ENCODE peak calls at places on chromosome 12, in seven cellular contexts. W, J, T, M, R, O and C are unnamed samples.

GRCh38 chr12:117408161-117408791 is 46.9 kb upstream of the NOS1 start:
- DNase-seq in W (peak; percentile 19), J (no peak), T (no peak), M (peak; percentile 5), R (no peak), O (no peak), C (no peak)

GRCh38 chr12:65529771-65530435 is 251.4 kb downstream of the MSRB3 start:
- DNase-seq in W (no peak), J (no peak), T (no peak), M (no peak), R (no peak), O (no peak), C (no peak)

GRCh38 chr12:48351022-48351708 is 446 bp upstream of the ZNF641 start:
- DNase-seq in W (peak; percentile 60), J (no peak), T (peak; percentile 79), M (peak; percentile 95), R (peak; percentile 65), O (no peak), C (no peak)

GRCh38 chr12:50351120-50352043 is 45.0 kb downstream of the FAM186A start:
- DNase-seq in W (no peak), J (no peak), T (no peak), M (peak; percentile 15), R (no peak), O (no peak), C (no peak)

GRCh38 chr12:6627598-6627997 is 8.2 kb downstream of the LPAR5 start:
- DNase-seq in W (no peak), J (no peak), T (no peak), M (no peak), R (no peak), O (no peak), C (no peak)

GRCh38 chr12:65935906-65936528 is 111.7 kb downstream of the HMGA2 start:
- DNase-seq in W (no peak), J (no peak), T (no peak), M (peak; percentile 89), R (no peak), O (no peak), C (no peak)

GRCh38 chr12:95396849-95397498 is 77.0 kb upstream of the METAP2 start:
- DNase-seq in W (no peak), J (no peak), T (no peak), M (peak; percentile 32), R (peak; percentile 95), O (no peak), C (no peak)

GRCh38 chr12:22306311-22306710 is 28.2 kb downstream of the ST8SIA1 start:
- DNase-seq in W (no peak), J (no peak), T (no peak), M (peak; percentile 79), R (no peak), O (no peak), C (no peak)

GRCh38 chr12:229441-230191 is 15.7 kb upstream of the SLC6A12 start:
- DNase-seq in W (no peak), J (no peak), T (no peak), M (no peak), R (no peak), O (no peak), C (no peak)

GRCh38 chr12:16726879-16727278 is 120.9 kb upstream of the LMO3 start:
- DNase-seq in W (no peak), J (no peak), T (no peak), M (peak; percentile 6), R (no peak), O (no peak), C (no peak)

GRCh38 chr12:131583085-131583712 is 127.7 kb upstream of the SFSWAP start:
- DNase-seq in W (no peak), J (no peak), T (no peak), M (no peak), R (no peak), O (no peak), C (no peak)

GRCh38 chr12:94329366-94329765 is 130.3 kb downstream of the CEP83 start:
- DNase-seq in W (no peak), J (no peak), T (no peak), M (no peak), R (no peak), O (no peak), C (no peak)

GRCh38 chr12:88228720-88229119 is 86.6 kb downstream of the TMTC3 start:
- DNase-seq in W (no peak), J (no peak), T (no peak), M (no peak), R (no peak), O (no peak), C (no peak)

GRCh38 chr12:51390457-51391046 is 654 bp downstream of the GALNT6 start:
- DNase-seq in W (no peak), J (no peak), T (no peak), M (no peak), R (peak; percentile 62), O (no peak), C (no peak)

GRCh38 chr12:19529933-19530630 is 90.8 kb downstream of the AEBP2 start:
- DNase-seq in W (no peak), J (no peak), T (no peak), M (peak; percentile 63), R (no peak), O (no peak), C (no peak)

GRCh38 chr12:11711675-11712327 is 62.3 kb downstream of the ETV6 start:
- DNase-seq in W (peak; percentile 30), J (no peak), T (no peak), M (peak; percentile 88), R (no peak), O (no peak), C (no peak)

GRCh38 chr12:56321027-56321426 is 5.2 kb upstream of the CNPY2 start:
- DNase-seq in W (no peak), J (no peak), T (no peak), M (no peak), R (peak; percentile 49), O (no peak), C (no peak)

GRCh38 chr12:11877869-11878780 is 192.6 kb upstream of the BCL2L14 start:
- DNase-seq in W (no peak), J (no peak), T (no peak), M (peak; percentile 77), R (peak; percentile 90), O (no peak), C (no peak)

GRCh38 chr12:1884651-1885050 is 33.8 kb downstream of the CACNA2D4 start:
- DNase-seq in W (no peak), J (no peak), T (no peak), M (no peak), R (no peak), O (no peak), C (no peak)

GRCh38 chr12:1883513-1883912 is 34.9 kb downstream of the CACNA2D4 start:
- DNase-seq in W (no peak), J (no peak), T (no peak), M (no peak), R (no peak), O (no peak), C (no peak)

GRCh38 chr12:1885605-1886245 is 32.7 kb downstream of the CACNA2D4 start:
- DNase-seq in W (no peak), J (no peak), T (no peak), M (no peak), R (no peak), O (no peak), C (no peak)

GRCh38 chr12:1886396-1887008 is 31.9 kb downstream of the CACNA2D4 start:
- DNase-seq in W (no peak), J (no peak), T (no peak), M (no peak), R (no peak), O (no peak), C (no peak)

DNA sequence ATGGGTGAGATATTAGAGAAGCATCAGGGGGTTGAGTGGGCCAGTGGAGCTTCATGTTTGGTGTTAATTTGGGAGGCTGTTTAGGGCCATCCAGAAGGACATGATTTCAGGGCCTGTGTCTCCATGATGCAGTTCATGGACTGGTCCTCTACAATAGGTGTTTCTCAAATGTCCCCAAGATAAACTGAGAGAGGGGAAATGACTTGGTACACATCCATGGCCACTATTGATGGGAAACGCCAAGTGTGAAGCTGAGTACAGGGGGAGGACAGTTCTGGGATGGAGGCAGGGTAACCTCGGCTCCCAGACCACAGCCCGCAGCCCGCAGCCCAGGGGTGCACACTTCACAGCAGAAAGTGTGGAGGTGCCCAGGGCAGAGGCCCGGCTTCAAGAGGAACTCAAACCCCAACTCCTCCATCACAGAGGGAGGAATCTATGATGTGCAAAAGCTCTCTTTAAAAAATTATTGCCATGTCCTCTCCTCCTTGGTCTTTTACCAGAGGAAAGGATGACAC is 33.3 kb downstream of the CACNA2D4 start:
- DNase-seq in W (no peak), J (no peak), T (no peak), M (no peak), R (no peak), O (no peak), C (no peak)
- TF ChIP-seq CTCF in W (no peak), J (no peak), T (no peak), M (no peak), R (no peak), O (no peak), C (no peak)

GRCh38 chr12:122024132-122024785 is 2.6 kb downstream of the BCL7A start:
- DNase-seq in W (no peak), J (no peak), T (no peak), M (no peak), R (no peak), O (no peak), C (no peak)
- TF ChIP-seq CTCF in W (no peak), J (no peak), T (no peak), M (no peak), R (no peak), O (no peak), C (no peak)

GRCh38 chr12:24948816-24949722 is at the start of gene BCAT1:
- DNase-seq in W (peak; percentile 28), J (no peak), T (peak; percentile 73), M (peak; percentile 85), R (peak; percentile 43), O (peak; percentile 91), C (peak; percentile 64)
- TF ChIP-seq CTCF in W (no peak), J (peak; percentile 2), T (peak; percentile 16), M (peak; percentile 15), R (no peak), O (no peak), C (no peak)

DNA sequence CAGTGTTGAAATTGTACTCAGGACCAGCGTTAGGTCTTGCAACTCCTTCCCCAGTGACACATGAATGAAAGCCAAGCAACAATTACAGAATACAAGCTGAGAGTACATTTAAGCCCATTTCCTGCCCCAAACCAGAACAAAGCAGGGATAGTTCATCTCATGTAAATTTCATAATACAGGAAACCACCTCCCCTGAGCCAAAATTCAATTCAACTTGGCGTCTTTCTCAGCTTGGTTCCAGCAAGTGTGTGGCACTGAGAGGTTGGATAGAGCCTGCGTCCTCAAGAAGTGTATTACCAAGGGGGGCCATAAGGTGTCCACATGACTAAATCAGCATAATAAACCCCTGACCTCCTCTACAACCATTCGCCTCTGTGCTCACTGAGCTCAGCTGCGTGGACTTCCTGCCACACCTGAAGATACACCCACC is 278.9 kb upstream of the CRY1 start:
- DNase-seq in W (no peak), J (no peak), T (no peak), M (peak; percentile 81), R (peak; percentile 76), O (no peak), C (no peak)
- TF ChIP-seq CTCF in W (no peak), J (no peak), T (no peak), M (no peak), R (no peak), O (no peak), C (no peak)

GRCh38 chr12:13203028-13203922 is 6.7 kb downstream of the EMP1 start:
- DNase-seq in W (peak; percentile 80), J (no peak), T (peak; percentile 62), M (peak; percentile 64), R (no peak), O (no peak), C (no peak)
- TF ChIP-seq CTCF in W (no peak), J (peak; percentile 43), T (peak; percentile 52), M (peak; percentile 27), R (no peak), O (no peak), C (no peak)

GRCh38 chr12:69410571-69410970 is 51.0 kb downstream of the YEATS4 start:
- DNase-seq in W (no peak), J (no peak), T (no peak), M (no peak), R (no peak), O (no peak), C (no peak)
- TF ChIP-seq CTCF in W (no peak), J (no peak), T (no peak), M (no peak), R (no peak), O (no peak), C (no peak)